ENCODE peak calls at places on chromosomes 2 and 18, in nine cellular contexts. W, F, D, R, G, T, Q, B and U are unnamed samples.

GRCh38 chr2:236794558-236794957 is 224.9 kb downstream of the ACKR3 start:
- DNase-seq in W (no peak), F (no peak), D (no peak), R (no peak), G (no peak), T (no peak), Q (no peak), B (no peak), U (no peak)

GRCh38 chr2:210528716-210529115 is 27.7 kb upstream of the CPS1 start:
- DNase-seq in W (no peak), F (peak; percentile 24), D (no peak), R (no peak), G (no peak), T (no peak), Q (no peak), B (no peak), U (no peak)

GRCh38 chr2:66686768-66687167 is 251.8 kb downstream of the MEIS1 start:
- DNase-seq in W (no peak), F (peak; percentile 52), D (no peak), R (peak; percentile 1), G (no peak), T (no peak), Q (peak; percentile 6), B (no peak), U (no peak)

GRCh38 chr2:160719116-160719515 is 225.5 kb upstream of the RBMS1 start:
- DNase-seq in W (no peak), F (peak; percentile 68), D (no peak), R (no peak), G (no peak), T (no peak), Q (peak; percentile 23), B (no peak), U (no peak)

GRCh38 chr18:58669731-58670379 is 1.4 kb upstream of the MALT1 start:
- DNase-seq in W (no peak), F (peak; percentile 59), D (no peak), R (peak; percentile 45), G (no peak), T (no peak), Q (no peak), B (no peak), U (no peak)

GRCh38 chr2:131146255-131146654 is 41.1 kb downstream of the PLEKHB2 start:
- DNase-seq in W (no peak), F (no peak), D (no peak), R (no peak), G (no peak), T (no peak), Q (no peak), B (no peak), U (no peak)

GRCh38 chr2:234003972-234004617 is 46.4 kb upstream of the SPP2 start:
- DNase-seq in W (no peak), F (peak; percentile 97), D (no peak), R (no peak), G (no peak), T (peak; percentile 52), Q (peak; percentile 89), B (peak; percentile 26), U (no peak)

GRCh38 chr18:49011291-49011746 is 60.6 kb upstream of the SMAD7 start:
- DNase-seq in W (no peak), F (no peak), D (no peak), R (no peak), G (no peak), T (no peak), Q (no peak), B (no peak), U (no peak)

GRCh38 chr2:60479226-60480088 is 74.0 kb downstream of the BCL11A start:
- DNase-seq in W (no peak), F (no peak), D (no peak), R (no peak), G (no peak), T (no peak), Q (no peak), B (no peak), U (no peak)

GRCh38 chr2:137675584-137676327 is 288.5 kb upstream of the HNMT start:
- DNase-seq in W (no peak), F (no peak), D (no peak), R (no peak), G (no peak), T (no peak), Q (no peak), B (no peak), U (no peak)

GRCh38 chr2:4618141-4618540 is 914.8 kb downstream of the DCDC2C start:
- DNase-seq in W (no peak), F (no peak), D (no peak), R (no peak), G (no peak), T (peak; percentile 23), Q (no peak), B (no peak), U (no peak)

GRCh38 chr2:221833972-221834371 is 261.9 kb upstream of the EPHA4 start:
- DNase-seq in W (no peak), F (no peak), D (no peak), R (no peak), G (no peak), T (peak; percentile 25), Q (no peak), B (no peak), U (no peak)

GRCh38 chr2:182763311-182763912 is 47.4 kb downstream of the DNAJC10 start:
- DNase-seq in W (no peak), F (peak; percentile 54), D (no peak), R (peak; percentile 72), G (no peak), T (peak; percentile 17), Q (peak; percentile 44), B (no peak), U (no peak)

GRCh38 chr18:12639990-12640880 is 17.7 kb downstream of the SPIRE1 start:
- DNase-seq in W (no peak), F (peak; percentile 88), D (no peak), R (no peak), G (no peak), T (no peak), Q (peak; percentile 69), B (no peak), U (no peak)

GRCh38 chr2:219269362-219270054 is 9.7 kb upstream of the DNAJB2 start:
- DNase-seq in W (no peak), F (no peak), D (no peak), R (no peak), G (no peak), T (peak; percentile 64), Q (no peak), B (no peak), U (no peak)

GRCh38 chr2:69483696-69484095 is 46.5 kb upstream of the NFU1 start:
- DNase-seq in W (no peak), F (no peak), D (no peak), R (no peak), G (no peak), T (peak; percentile 36), Q (no peak), B (no peak), U (no peak)

GRCh38 chr2:240111253-240111652 is 24.9 kb downstream of the COPS9 start:
- DNase-seq in W (no peak), F (peak; percentile 12), D (no peak), R (no peak), G (no peak), T (no peak), Q (peak; percentile 12), B (no peak), U (no peak)

GRCh38 chr18:79529296-79529695 is 133.6 kb downstream of the NFATC1 start:
- DNase-seq in W (no peak), F (no peak), D (no peak), R (no peak), G (no peak), T (no peak), Q (no peak), B (no peak), U (no peak)

GRCh38 chr2:2828774-2829368 is 497.8 kb upstream of the MYT1L start:
- DNase-seq in W (no peak), F (no peak), D (no peak), R (no peak), G (no peak), T (no peak), Q (peak; percentile 34), B (no peak), U (no peak)

GRCh38 chr18:4438938-4439337 is 16.2 kb downstream of the DLGAP1 start:
- DNase-seq in W (no peak), F (no peak), D (no peak), R (no peak), G (no peak), T (no peak), Q (no peak), B (no peak), U (no peak)

GRCh38 chr18:53747761-53748160 is 476.7 kb downstream of the MBD2 start:
- DNase-seq in W (no peak), F (peak; percentile 1), D (no peak), R (no peak), G (no peak), T (no peak), Q (peak; percentile 2), B (no peak), U (no peak)

GRCh38 chr18:55517055-55517454 is 70.9 kb downstream of the TCF4 start:
- DNase-seq in W (no peak), F (no peak), D (no peak), R (peak; percentile 29), G (no peak), T (no peak), Q (no peak), B (no peak), U (no peak)

GRCh38 chr2:226122067-226122466 is 677.6 kb downstream of the IRS1 start:
- DNase-seq in W (peak; percentile 73), F (peak; percentile 14), D (no peak), R (no peak), G (no peak), T (no peak), Q (no peak), B (no peak), U (no peak)